ENCODE peak calls at places on chromosomes 13 and 19, in four cellular contexts. Q, R, K and H are unnamed samples.

GRCh38 chr19:49593233-49594113 is 2.5 kb downstream of the PRR12 start:
- DNase-seq in Q (peak; percentile 92), R (peak; percentile 97), K (peak; percentile 89), H (no peak)

GRCh38 chr19:19428746-19429145 is 23.3 kb downstream of the GATAD2A start:
- DNase-seq in Q (no peak), R (no peak), K (no peak), H (no peak)

GRCh38 chr19:20078696-20079095 is 896 bp downstream of the ZNF90 start:
- DNase-seq in Q (no peak), R (no peak), K (no peak), H (peak; percentile 4)

GRCh38 chr19:14152713-14153112 is 16.3 kb upstream of the ASF1B start:
- DNase-seq in Q (no peak), R (no peak), K (no peak), H (no peak)

GRCh38 chr19:29277107-29277506 is 64.2 kb upstream of the UQCRFS1 start:
- DNase-seq in Q (no peak), R (no peak), K (peak; percentile 11), H (peak; percentile 69)

GRCh38 chr13:24693862-24694471 is 13.8 kb downstream of the ATP12A start:
- DNase-seq in Q (peak; percentile 24), R (peak; percentile 36), K (no peak), H (peak; percentile 44)

GRCh38 chr19:17429661-17430101 is 9.8 kb downstream of the MVB12A start:
- DNase-seq in Q (no peak), R (peak; percentile 76), K (no peak), H (no peak)

GRCh38 chr13:43495732-43496131 is 291.0 kb downstream of the ENOX1 start:
- DNase-seq in Q (no peak), R (no peak), K (no peak), H (no peak)

GRCh38 chr19:35454663-35455062 is 6.6 kb downstream of the FFAR2 start:
- DNase-seq in Q (no peak), R (no peak), K (no peak), H (no peak)

GRCh38 chr13:73961181-73961580 is 173.0 kb downstream of the KLF12 start:
- DNase-seq in Q (no peak), R (no peak), K (no peak), H (no peak)

GRCh38 chr13:81888855-81889254 is 1547.9 kb upstream of the SPRY2 start:
- DNase-seq in Q (no peak), R (peak; percentile 32), K (no peak), H (no peak)

GRCh38 chr19:41341669-41342490 is 11.8 kb downstream of the TGFB1 start:
- DNase-seq in Q (no peak), R (no peak), K (no peak), H (no peak)